ENCODE peak calls at places on chromosomes 1 and 21, in eight cellular contexts. One of them, this sample, is unnamed.

GRCh38 chr1:40397258-40397657 is 23.7 kb downstream of the SMAP2 start:
- DNase-seq in heart left ventricle: no peak
- DNase-seq in adrenal gland: no peak
- DNase-seq in HCT116: no peak
- DNase-seq in lower leg skin: no peak
- DNase-seq in A549: no peak
- DNase-seq in uterus: no peak
- DNase-seq in tibial nerve: no peak
- DNase-seq in this sample: no peak

GRCh38 chr1:223825767-223826461 is 19.8 kb downstream of the TP53BP2 start:
- DNase-seq in lower leg skin: no peak
- DNase-seq in uterus: no peak
- DNase-seq in A549: no peak
- DNase-seq in tibial nerve: no peak
- DNase-seq in heart left ventricle: no peak
- DNase-seq in HCT116: no peak
- DNase-seq in adrenal gland: no peak
- DNase-seq in this sample: no peak

GRCh38 chr1:236800002-236800620 is 5.0 kb downstream of the MTR start:
- DNase-seq in A549: no peak
- DNase-seq in uterus: no peak
- DNase-seq in lower leg skin: no peak
- DNase-seq in heart left ventricle: no peak
- DNase-seq in tibial nerve: no peak
- DNase-seq in adrenal gland: no peak
- DNase-seq in HCT116: no peak
- DNase-seq in this sample: no peak

GRCh38 chr1:91700332-91700731 is 185.6 kb downstream of the TGFBR3 start:
- DNase-seq in heart left ventricle: no peak
- DNase-seq in adrenal gland: no peak
- DNase-seq in lower leg skin: no peak
- DNase-seq in uterus: no peak
- DNase-seq in A549: no peak
- DNase-seq in HCT116: no peak
- DNase-seq in tibial nerve: no peak
- DNase-seq in this sample: no peak

GRCh38 chr1:189708674-189709073 is 769.0 kb downstream of the BRINP3 start:
- DNase-seq in heart left ventricle: no peak
- DNase-seq in uterus: no peak
- DNase-seq in tibial nerve: no peak
- DNase-seq in adrenal gland: no peak
- DNase-seq in A549: no peak
- DNase-seq in lower leg skin: no peak
- DNase-seq in HCT116: peak; percentile 7
- DNase-seq in this sample: no peak

GRCh38 chr1:17502326-17502778 is 37.1 kb upstream of the ARHGEF10L start:
- DNase-seq in tibial nerve: peak; percentile 84
- DNase-seq in uterus: peak; percentile 83
- DNase-seq in HCT116: peak; percentile 61
- DNase-seq in heart left ventricle: peak; percentile 81
- DNase-seq in lower leg skin: peak; percentile 97
- DNase-seq in A549: peak; percentile 50
- DNase-seq in adrenal gland: peak; percentile 92
- DNase-seq in this sample: peak; percentile 79

GRCh38 chr1:220151454-220151853 is 57.5 kb downstream of the IARS2 start:
- DNase-seq in A549: no peak
- DNase-seq in heart left ventricle: peak; percentile 49
- DNase-seq in adrenal gland: no peak
- DNase-seq in lower leg skin: no peak
- DNase-seq in HCT116: no peak
- DNase-seq in tibial nerve: peak; percentile 20
- DNase-seq in uterus: no peak
- DNase-seq in this sample: no peak

GRCh38 chr1:37616330-37616729 is 18.4 kb downstream of the RSPO1 start:
- DNase-seq in adrenal gland: no peak
- DNase-seq in HCT116: no peak
- DNase-seq in lower leg skin: no peak
- DNase-seq in uterus: no peak
- DNase-seq in tibial nerve: no peak
- DNase-seq in heart left ventricle: no peak
- DNase-seq in A549: no peak
- DNase-seq in this sample: no peak

GRCh38 chr21:41765393-41765950 is 1.4 kb downstream of the RIPK4 start:
- DNase-seq in lower leg skin: no peak
- DNase-seq in uterus: no peak
- DNase-seq in tibial nerve: no peak
- DNase-seq in heart left ventricle: no peak
- DNase-seq in A549: no peak
- DNase-seq in adrenal gland: no peak
- DNase-seq in HCT116: no peak
- DNase-seq in this sample: no peak

GRCh38 chr21:41763996-41764395 is 2.9 kb downstream of the RIPK4 start:
- DNase-seq in uterus: no peak
- DNase-seq in HCT116: no peak
- DNase-seq in tibial nerve: no peak
- DNase-seq in lower leg skin: no peak
- DNase-seq in heart left ventricle: no peak
- DNase-seq in A549: no peak
- DNase-seq in adrenal gland: no peak
- DNase-seq in this sample: no peak

GRCh38 chr21:41766051-41766882 is 585 bp downstream of the RIPK4 start:
- DNase-seq in uterus: no peak
- DNase-seq in HCT116: no peak
- DNase-seq in lower leg skin: no peak
- DNase-seq in tibial nerve: no peak
- DNase-seq in adrenal gland: no peak
- DNase-seq in A549: no peak
- DNase-seq in heart left ventricle: no peak
- DNase-seq in this sample: no peak

GRCh38 chr21:41763398-41763931 is 3.4 kb downstream of the RIPK4 start:
- DNase-seq in A549: no peak
- DNase-seq in adrenal gland: no peak
- DNase-seq in uterus: no peak
- DNase-seq in tibial nerve: no peak
- DNase-seq in heart left ventricle: no peak
- DNase-seq in lower leg skin: no peak
- DNase-seq in HCT116: no peak
- DNase-seq in this sample: no peak

DNA sequence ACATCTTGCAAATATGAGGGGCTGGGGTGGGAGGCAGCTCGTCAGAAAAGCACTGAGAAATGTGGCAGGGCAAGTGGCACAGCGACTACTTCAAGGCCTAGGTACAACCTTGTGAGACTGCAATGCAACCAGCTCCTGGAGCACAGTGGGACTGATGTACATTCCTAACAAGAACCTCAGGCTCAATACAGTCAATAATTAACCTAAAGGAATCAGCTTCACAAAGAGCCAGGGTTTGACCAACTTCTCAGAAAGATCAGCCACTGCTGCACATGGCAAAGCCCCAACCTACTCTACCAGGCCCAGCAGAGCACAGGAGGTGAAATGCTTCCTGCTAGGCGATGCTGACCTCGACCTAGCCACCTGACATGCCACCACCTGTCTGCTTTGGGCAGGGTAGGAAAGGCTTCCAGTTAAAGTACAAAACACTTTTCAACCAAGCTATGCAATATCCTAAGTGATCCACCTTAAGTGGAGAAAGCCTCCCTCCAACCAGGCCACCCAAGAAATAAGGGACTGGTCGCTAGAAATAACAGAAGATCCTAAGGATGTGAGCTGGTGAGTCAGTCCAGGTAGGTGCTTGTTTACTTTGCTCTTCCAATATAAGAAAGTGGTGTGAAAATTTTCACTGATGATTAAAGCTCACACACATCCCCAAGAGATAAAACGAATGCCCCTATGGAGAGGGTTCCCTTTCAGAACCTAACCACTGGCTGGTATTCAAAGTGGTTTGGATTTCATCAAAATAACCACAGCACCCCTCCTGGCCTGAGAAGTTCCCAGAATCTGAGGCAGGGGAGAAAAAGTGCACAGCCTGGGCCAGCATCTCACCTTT is 2.1 kb downstream of the RIPK4 start:
- DNase-seq in heart left ventricle: no peak
- DNase-seq in tibial nerve: no peak
- DNase-seq in HCT116: no peak
- DNase-seq in A549: no peak
- DNase-seq in uterus: no peak
- DNase-seq in adrenal gland: no peak
- DNase-seq in lower leg skin: no peak
- DNase-seq in this sample: no peak
- TF ChIP-seq POLR2A in heart left ventricle: no peak
- TF ChIP-seq POLR2A in tibial nerve: no peak
- TF ChIP-seq POLR2A in HCT116: no peak
- TF ChIP-seq POLR2A in A549: no peak
- TF ChIP-seq POLR2A in uterus: no peak
- TF ChIP-seq POLR2A in adrenal gland: no peak
- TF ChIP-seq POLR2A in lower leg skin: no peak
- TF ChIP-seq POLR2A in this sample: no peak

DNA sequence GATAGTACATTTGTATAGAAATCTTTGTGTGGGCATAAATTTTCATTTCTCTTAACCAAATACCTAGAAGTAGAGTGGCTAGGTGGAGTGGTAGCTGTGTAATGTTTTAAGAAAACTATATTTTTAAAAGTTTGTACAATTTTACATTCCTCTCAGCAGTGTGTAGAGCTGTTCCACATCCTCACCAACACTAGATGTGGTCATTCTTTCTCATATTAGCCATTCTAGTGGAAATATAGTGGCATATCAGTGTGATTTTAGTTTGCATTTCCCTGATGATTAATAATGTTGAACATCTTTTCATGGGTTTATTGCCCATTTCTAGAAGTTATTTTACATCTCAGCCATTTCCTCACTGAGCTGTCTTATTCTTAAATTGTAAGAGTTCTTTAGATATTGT is 65.5 kb downstream of the ITSN1 start:
- DNase-seq in lower leg skin: no peak
- DNase-seq in tibial nerve: no peak
- DNase-seq in HCT116: no peak
- DNase-seq in adrenal gland: no peak
- DNase-seq in uterus: no peak
- DNase-seq in A549: no peak
- DNase-seq in heart left ventricle: no peak
- DNase-seq in this sample: no peak
- TF ChIP-seq POLR2A in lower leg skin: no peak
- TF ChIP-seq POLR2A in tibial nerve: no peak
- TF ChIP-seq POLR2A in HCT116: no peak
- TF ChIP-seq POLR2A in adrenal gland: no peak
- TF ChIP-seq POLR2A in uterus: no peak
- TF ChIP-seq POLR2A in A549: no peak
- TF ChIP-seq POLR2A in heart left ventricle: no peak
- TF ChIP-seq POLR2A in this sample: no peak

GRCh38 chr1:201480231-201481003 is 11.4 kb upstream of the PHLDA3 start:
- DNase-seq in uterus: peak; percentile 85
- DNase-seq in A549: peak; percentile 94
- DNase-seq in tibial nerve: peak; percentile 71
- DNase-seq in lower leg skin: peak; percentile 98
- DNase-seq in adrenal gland: peak; percentile 65
- DNase-seq in heart left ventricle: peak; percentile 78
- DNase-seq in HCT116: peak; percentile 92
- DNase-seq in this sample: peak; percentile 65
- TF ChIP-seq POLR2A in uterus: peak; percentile 44
- TF ChIP-seq POLR2A in A549: peak; percentile 30
- TF ChIP-seq POLR2A in tibial nerve: peak; percentile 81
- TF ChIP-seq POLR2A in lower leg skin: peak; percentile 48
- TF ChIP-seq POLR2A in adrenal gland: no peak
- TF ChIP-seq POLR2A in heart left ventricle: no peak
- TF ChIP-seq POLR2A in HCT116: no peak
- TF ChIP-seq POLR2A in this sample: no peak

DNA sequence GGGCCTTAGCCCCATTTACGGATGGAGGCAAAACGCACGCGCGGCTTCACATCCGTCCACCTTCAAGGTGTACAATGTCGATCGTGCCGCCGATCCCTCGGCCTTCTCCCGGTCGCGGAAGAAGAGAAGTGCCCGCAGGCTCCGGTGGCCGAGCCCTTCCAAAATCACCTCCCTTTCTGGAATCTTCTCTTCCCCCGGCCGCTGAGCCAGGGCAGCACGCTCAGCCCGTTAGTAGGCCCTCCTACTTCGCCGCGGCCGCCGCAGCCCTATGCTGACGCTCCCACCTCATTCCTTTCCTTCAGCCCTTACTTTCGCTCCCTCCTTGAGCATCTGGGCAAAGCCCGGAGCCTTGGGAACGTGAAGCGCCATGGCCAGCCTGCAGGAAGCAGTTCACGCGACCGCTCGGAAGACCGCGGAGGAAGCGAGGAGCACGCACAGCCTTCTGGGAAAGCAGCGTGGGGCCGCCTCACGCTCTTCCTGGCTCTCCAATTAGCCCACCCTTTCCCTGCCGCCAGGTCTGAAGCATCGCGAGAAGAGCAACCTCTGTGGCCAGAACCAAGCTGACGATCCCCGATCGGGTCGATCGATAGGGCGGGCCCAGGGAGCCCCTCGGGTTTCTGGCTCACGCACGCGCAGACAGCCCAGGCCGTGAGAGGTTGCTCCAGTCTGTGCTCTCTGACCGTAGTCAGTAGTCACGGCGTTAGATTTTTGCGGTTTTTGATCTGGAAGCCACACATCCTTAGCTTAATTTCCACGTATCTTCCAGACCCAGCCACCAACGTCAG is at the start of gene CCT8:
- DNase-seq in lower leg skin: peak; percentile 99
- DNase-seq in adrenal gland: peak; percentile 100
- DNase-seq in tibial nerve: peak; percentile 96
- DNase-seq in HCT116: peak; percentile 99
- DNase-seq in uterus: peak; percentile 99
- DNase-seq in heart left ventricle: peak; percentile 100
- DNase-seq in A549: peak; percentile 58
- DNase-seq in this sample: peak; percentile 99
- TF ChIP-seq POLR2A in lower leg skin: peak; percentile 31
- TF ChIP-seq POLR2A in adrenal gland: peak; percentile 62
- TF ChIP-seq POLR2A in tibial nerve: peak; percentile 81
- TF ChIP-seq POLR2A in HCT116: peak; percentile 88
- TF ChIP-seq POLR2A in uterus: peak; percentile 66
- TF ChIP-seq POLR2A in heart left ventricle: no peak
- TF ChIP-seq POLR2A in A549: peak; percentile 79
- TF ChIP-seq POLR2A in this sample: peak; percentile 93

GRCh38 chr1:74729741-74730478 is 2.9 kb downstream of the CRYZ start:
- DNase-seq in heart left ventricle: no peak
- DNase-seq in A549: peak; percentile 44
- DNase-seq in tibial nerve: no peak
- DNase-seq in HCT116: peak; percentile 23
- DNase-seq in lower leg skin: no peak
- DNase-seq in adrenal gland: no peak
- DNase-seq in uterus: no peak
- DNase-seq in this sample: peak; percentile 15
- TF ChIP-seq POLR2A in heart left ventricle: no peak
- TF ChIP-seq POLR2A in A549: no peak
- TF ChIP-seq POLR2A in tibial nerve: no peak
- TF ChIP-seq POLR2A in HCT116: no peak
- TF ChIP-seq POLR2A in lower leg skin: no peak
- TF ChIP-seq POLR2A in adrenal gland: no peak
- TF ChIP-seq POLR2A in uterus: no peak
- TF ChIP-seq POLR2A in this sample: no peak